ENCODE peak calls at places on chromosomes 1 and 21, in eight cellular contexts. D is cardiac septum; H is HT-29; B is stimulated activated CD4-positive, alpha-beta T cell treated with anti-CD3 and anti-CD28 coated beads, Interleukin-12 subunit alpha, Interleukin-12 subunit beta, amount 100 ng/mL, for 24 hours; Y is body of pancreas; R is cardiac muscle cell; Q is neural progenitor cell; F is tibial artery. E is an unnamed sample.

GRCh38 chr21:25062061-25062460 is 545.2 kb downstream of the MRPL39 start:
- DNase-seq in Q (peak; percentile 5), F (no peak), R (no peak), B (no peak), H (no peak), D (no peak), Y (no peak), E (no peak)

GRCh38 chr1:50968884-50969610 is 998 bp upstream of the CDKN2C start:
- DNase-seq in Q (peak; percentile 65), D (peak; percentile 86), F (peak; percentile 77), H (peak; percentile 58), B (peak; percentile 28), Y (peak; percentile 57), R (no peak), E (peak; percentile 65)

GRCh38 chr21:29297483-29298347 is 1.0 kb upstream of the BACH1 start:
- DNase-seq in H (peak; percentile 10), Y (no peak), F (peak; percentile 62), R (no peak), D (no peak), Q (no peak), B (no peak), E (no peak)

GRCh38 chr21:33266784-33267135 is 593 bp downstream of the IL10RB start:
- DNase-seq in Y (no peak), F (peak; percentile 69), R (no peak), H (no peak), B (no peak), Q (no peak), D (no peak), E (peak; percentile 53)

GRCh38 chr1:167121375-167122120 is 27.7 kb downstream of the STYXL2 start:
- DNase-seq in R (peak; percentile 41), Q (peak; percentile 67), D (peak; percentile 81), H (peak; percentile 84), F (no peak), Y (peak; percentile 42), B (peak; percentile 33), E (no peak)

GRCh38 chr1:82896036-82896435 is 1095.3 kb downstream of the ADGRL2 start:
- DNase-seq in Q (no peak), Y (no peak), D (no peak), H (no peak), R (no peak), F (no peak), B (no peak), E (no peak)

GRCh38 chr21:36780861-36781260 is 81.9 kb downstream of the SIM2 start:
- DNase-seq in R (no peak), B (no peak), F (no peak), Y (no peak), H (no peak), D (no peak), Q (no peak), E (no peak)

GRCh38 chr1:15090373-15090772 is 63.2 kb upstream of the TMEM51 start:
- DNase-seq in B (no peak), D (no peak), Q (peak; percentile 86), Y (peak; percentile 92), H (peak; percentile 94), R (no peak), F (no peak), E (no peak)

GRCh38 chr1:160070243-160071163 is 543 bp upstream of the KCNJ10 start:
- DNase-seq in B (peak; percentile 51), D (peak; percentile 83), Y (peak; percentile 66), H (peak; percentile 34), Q (peak; percentile 93), R (peak; percentile 62), F (peak; percentile 81), E (peak; percentile 77)

GRCh38 chr1:1067284-1068076 is 6.6 kb downstream of the RNF223 start:
- DNase-seq in Q (no peak), R (no peak), H (peak; percentile 82), B (no peak), D (no peak), F (no peak), Y (peak; percentile 34), E (no peak)

GRCh38 chr1:155973723-155974122 is 4.6 kb downstream of the ARHGEF2 start:
- DNase-seq in H (no peak), B (no peak), F (no peak), Q (no peak), Y (no peak), D (no peak), R (no peak), E (no peak)

GRCh38 chr1:86430376-86430775 is 6.4 kb downstream of the CLCA2 start:
- DNase-seq in Q (no peak), D (no peak), Y (no peak), R (no peak), H (peak; percentile 47), B (no peak), F (no peak), E (no peak)

GRCh38 chr1:194419721-194420120 is 1233.3 kb upstream of the B3GALT2 start:
- DNase-seq in R (no peak), F (no peak), B (no peak), Y (no peak), Q (no peak), D (no peak), H (no peak), E (no peak)

GRCh38 chr1:220908757-220909156 is 29.5 kb downstream of the HLX start:
- DNase-seq in Y (peak; percentile 40), F (no peak), B (no peak), R (peak; percentile 56), H (peak; percentile 7), D (no peak), Q (no peak), E (peak; percentile 14)

GRCh38 chr1:33735624-33736023 is 128.3 kb upstream of the HMGB4 start:
- DNase-seq in R (peak; percentile 10), Q (peak; percentile 9), Y (no peak), D (no peak), B (no peak), F (no peak), H (peak; percentile 2), E (no peak)

GRCh38 chr1:58741689-58742553 is 41.9 kb downstream of the JUN start:
- DNase-seq in B (no peak), R (no peak), D (no peak), F (no peak), Y (no peak), H (no peak), Q (no peak), E (no peak)

GRCh38 chr1:21896652-21897532 is 40.2 kb downstream of the HSPG2 start:
- DNase-seq in F (peak; percentile 91), D (peak; percentile 92), Q (peak; percentile 36), B (no peak), Y (no peak), H (peak; percentile 75), R (peak; percentile 46), E (no peak)

GRCh38 chr1:173477286-173478098 is at the start of gene PRDX6:
- DNase-seq in R (peak; percentile 88), D (peak; percentile 96), B (peak; percentile 11), Y (peak; percentile 64), H (peak; percentile 76), F (peak; percentile 94), Q (no peak), E (no peak)

GRCh38 chr1:206604861-206605260 is 7.4 kb downstream of the EIF2D start:
- DNase-seq in Q (no peak), F (no peak), H (no peak), Y (no peak), B (no peak), D (no peak), R (no peak), E (no peak)

GRCh38 chr1:229893762-229894444 is 173.1 kb upstream of the GALNT2 start:
- DNase-seq in B (no peak), D (no peak), R (no peak), F (no peak), Q (no peak), H (peak; percentile 83), Y (no peak), E (no peak)

GRCh38 chr1:205199090-205199930 is 12.2 kb downstream of the DSTYK start:
- DNase-seq in D (no peak), Y (no peak), Q (no peak), R (no peak), B (peak; percentile 60), H (no peak), F (no peak), E (peak; percentile 36)

GRCh38 chr1:66764994-66765578 is 12.8 kb downstream of the DYNLT5 start:
- DNase-seq in H (peak; percentile 66), Q (peak; percentile 37), R (peak; percentile 74), B (peak; percentile 42), F (no peak), Y (peak; percentile 48), D (no peak), E (peak; percentile 31)

GRCh38 chr1:47333578-47333921 is at the start of gene CMPK1:
- DNase-seq in F (peak; percentile 92), H (peak; percentile 89), B (peak; percentile 73), R (peak; percentile 91), Q (peak; percentile 93), Y (peak; percentile 83), D (peak; percentile 91), E (peak; percentile 89)

GRCh38 chr1:21311016-21311415 is 20.8 kb upstream of the ECE1 start:
- DNase-seq in F (no peak), Y (no peak), H (no peak), B (no peak), Q (no peak), D (no peak), R (no peak), E (no peak)

GRCh38 chr21:17343055-17343454 is 169.8 kb upstream of the CXADR start:
- DNase-seq in Q (peak; percentile 75), B (no peak), D (no peak), Y (no peak), H (peak; percentile 32), F (no peak), R (peak; percentile 4), E (no peak)

GRCh38 chr1:202711949-202712635 is 1.8 kb upstream of the SYT2 start:
- DNase-seq in D (no peak), B (no peak), H (no peak), R (no peak), F (no peak), Y (no peak), Q (peak; percentile 38), E (no peak)

GRCh38 chr1:228381336-228381735 is 25.3 kb downstream of the TRIM11 start:
- DNase-seq in Q (no peak), D (no peak), F (no peak), H (no peak), R (no peak), B (no peak), Y (no peak), E (no peak)

GRCh38 chr1:55326496-55326895 is 111.3 kb upstream of the USP24 start:
- DNase-seq in Y (no peak), D (no peak), R (no peak), F (no peak), H (no peak), B (no peak), Q (no peak), E (no peak)

GRCh38 chr1:162954824-162955223 is 93.8 kb upstream of the CCDC190 start:
- DNase-seq in Y (no peak), R (peak; percentile 86), B (no peak), F (no peak), H (no peak), D (no peak), Q (no peak), E (no peak)

GRCh38 chr21:29658934-29659203 is 280.9 kb downstream of the GRIK1 start:
- DNase-seq in Q (no peak), Y (no peak), R (no peak), H (no peak), F (no peak), D (no peak), B (no peak), E (no peak)

GRCh38 chr1:31429583-31429982 is 16.6 kb downstream of the SERINC2 start:
- DNase-seq in B (no peak), R (no peak), Q (no peak), H (no peak), F (no peak), D (no peak), Y (no peak), E (no peak)

GRCh38 chr1:206835186-206835585 is 30.2 kb upstream of the IL20 start:
- DNase-seq in R (no peak), B (no peak), F (no peak), Y (no peak), Q (no peak), H (no peak), D (no peak), E (no peak)

GRCh38 chr21:44855572-44855971 is 17.9 kb downstream of the PTTG1IP start:
- DNase-seq in Q (no peak), R (no peak), Y (no peak), B (no peak), F (no peak), H (no peak), D (no peak), E (no peak)

E was measured in GM13976.